ENCODE peak calls at places on chromosomes 4 and X, in nine cellular contexts. One of them, this sample, is unnamed.

GRCh38 chrX:10769165-10769564 is 148.8 kb upstream of the MID1 start:
- DNase-seq in ELR: peak
- DNase-seq in kidney glomerular epithelial cell: peak
- DNase-seq in NCI-H2029 treated with DMSO at 0.1 percent for 48 hours: peak
- DNase-seq in A549: peak
- DNase-seq in ecto neural progenitor cell: no peak
- DNase-seq in ovary: no peak
- DNase-seq in OCI-LY7: peak
- DNase-seq in memory B cell: no peak
- DNase-seq in this sample: no peak

GRCh38 chr4:7410470-7410869 is 24.3 kb downstream of the PSAPL1 start:
- DNase-seq in ELR: no peak
- DNase-seq in kidney glomerular epithelial cell: no peak
- DNase-seq in NCI-H2029 treated with DMSO at 0.1 percent for 48 hours: peak
- DNase-seq in A549: no peak
- DNase-seq in ecto neural progenitor cell: no peak
- DNase-seq in ovary: no peak
- DNase-seq in OCI-LY7: no peak
- DNase-seq in memory B cell: no peak
- DNase-seq in this sample: no peak

GRCh38 chrX:101410461-101410860 is 2.4 kb downstream of the HNRNPH2 start:
- DNase-seq in ELR: no peak
- DNase-seq in kidney glomerular epithelial cell: no peak
- DNase-seq in NCI-H2029 treated with DMSO at 0.1 percent for 48 hours: no peak
- DNase-seq in A549: no peak
- DNase-seq in ecto neural progenitor cell: no peak
- DNase-seq in ovary: no peak
- DNase-seq in OCI-LY7: no peak
- DNase-seq in memory B cell: no peak
- DNase-seq in this sample: no peak

GRCh38 chr4:98865059-98865458 is 63.9 kb downstream of the EIF4E start:
- DNase-seq in ELR: no peak
- DNase-seq in kidney glomerular epithelial cell: no peak
- DNase-seq in NCI-H2029 treated with DMSO at 0.1 percent for 48 hours: no peak
- DNase-seq in A549: no peak
- DNase-seq in ecto neural progenitor cell: no peak
- DNase-seq in ovary: no peak
- DNase-seq in OCI-LY7: no peak
- DNase-seq in memory B cell: no peak
- DNase-seq in this sample: no peak

GRCh38 chr4:176726803-176727202 is 65.9 kb downstream of the VEGFC start:
- DNase-seq in ELR: no peak
- DNase-seq in kidney glomerular epithelial cell: no peak
- DNase-seq in NCI-H2029 treated with DMSO at 0.1 percent for 48 hours: no peak
- DNase-seq in A549: no peak
- DNase-seq in ecto neural progenitor cell: no peak
- DNase-seq in ovary: peak
- DNase-seq in OCI-LY7: no peak
- DNase-seq in memory B cell: no peak
- DNase-seq in this sample: peak

GRCh38 chr4:52545099-52546069 is 113.7 kb downstream of the USP46 start:
- DNase-seq in ELR: peak
- DNase-seq in kidney glomerular epithelial cell: peak
- DNase-seq in NCI-H2029 treated with DMSO at 0.1 percent for 48 hours: peak
- DNase-seq in A549: peak
- DNase-seq in ecto neural progenitor cell: peak
- DNase-seq in ovary: peak
- DNase-seq in OCI-LY7: peak
- DNase-seq in memory B cell: peak
- DNase-seq in this sample: peak

GRCh38 chrX:145832796-145833195 is 15.2 kb downstream of the SLITRK2 start:
- DNase-seq in ELR: no peak
- DNase-seq in kidney glomerular epithelial cell: no peak
- DNase-seq in NCI-H2029 treated with DMSO at 0.1 percent for 48 hours: no peak
- DNase-seq in A549: no peak
- DNase-seq in ecto neural progenitor cell: no peak
- DNase-seq in ovary: no peak
- DNase-seq in OCI-LY7: no peak
- DNase-seq in memory B cell: no peak
- DNase-seq in this sample: no peak

GRCh38 chr4:155602351-155603140 is 64.1 kb upstream of the GUCY1A1 start:
- DNase-seq in ELR: no peak
- DNase-seq in kidney glomerular epithelial cell: no peak
- DNase-seq in NCI-H2029 treated with DMSO at 0.1 percent for 48 hours: no peak
- DNase-seq in A549: no peak
- DNase-seq in ecto neural progenitor cell: no peak
- DNase-seq in ovary: no peak
- DNase-seq in OCI-LY7: no peak
- DNase-seq in memory B cell: no peak
- DNase-seq in this sample: no peak

GRCh38 chr4:118326585-118326984 is 26.2 kb downstream of the PRSS12 start:
- DNase-seq in ELR: no peak
- DNase-seq in kidney glomerular epithelial cell: no peak
- DNase-seq in NCI-H2029 treated with DMSO at 0.1 percent for 48 hours: no peak
- DNase-seq in A549: no peak
- DNase-seq in ecto neural progenitor cell: no peak
- DNase-seq in ovary: no peak
- DNase-seq in OCI-LY7: no peak
- DNase-seq in memory B cell: no peak
- DNase-seq in this sample: no peak

GRCh38 chrX:120732879-120733278 is 103.0 kb upstream of the C1GALT1C1 start:
- DNase-seq in ELR: no peak
- DNase-seq in kidney glomerular epithelial cell: no peak
- DNase-seq in NCI-H2029 treated with DMSO at 0.1 percent for 48 hours: no peak
- DNase-seq in A549: no peak
- DNase-seq in ecto neural progenitor cell: no peak
- DNase-seq in ovary: no peak
- DNase-seq in OCI-LY7: no peak
- DNase-seq in memory B cell: no peak
- DNase-seq in this sample: no peak

GRCh38 chr4:52925531-52925968 is 63.4 kb downstream of the RASL11B start:
- DNase-seq in ELR: peak
- DNase-seq in kidney glomerular epithelial cell: no peak
- DNase-seq in NCI-H2029 treated with DMSO at 0.1 percent for 48 hours: no peak
- DNase-seq in A549: no peak
- DNase-seq in ecto neural progenitor cell: no peak
- DNase-seq in ovary: no peak
- DNase-seq in OCI-LY7: no peak
- DNase-seq in memory B cell: no peak
- DNase-seq in this sample: no peak

GRCh38 chr4:6873792-6874461 is 35.7 kb upstream of the TBC1D14 start:
- DNase-seq in ELR: peak
- DNase-seq in kidney glomerular epithelial cell: peak
- DNase-seq in NCI-H2029 treated with DMSO at 0.1 percent for 48 hours: no peak
- DNase-seq in A549: peak
- DNase-seq in ecto neural progenitor cell: peak
- DNase-seq in ovary: peak
- DNase-seq in OCI-LY7: peak
- DNase-seq in memory B cell: peak
- DNase-seq in this sample: peak

GRCh38 chrX:2404816-2405215 is 96.0 kb downstream of the DHRSX start:
- DNase-seq in ELR: no peak
- DNase-seq in kidney glomerular epithelial cell: no peak
- DNase-seq in NCI-H2029 treated with DMSO at 0.1 percent for 48 hours: no peak
- DNase-seq in A549: no peak
- DNase-seq in ecto neural progenitor cell: no peak
- DNase-seq in ovary: no peak
- DNase-seq in OCI-LY7: no peak
- DNase-seq in memory B cell: no peak
- DNase-seq in this sample: no peak

GRCh38 chr4:181896609-181897008 is 346.6 kb upstream of the TENM3 start:
- DNase-seq in ELR: no peak
- DNase-seq in kidney glomerular epithelial cell: peak
- DNase-seq in NCI-H2029 treated with DMSO at 0.1 percent for 48 hours: no peak
- DNase-seq in A549: no peak
- DNase-seq in ecto neural progenitor cell: no peak
- DNase-seq in ovary: no peak
- DNase-seq in OCI-LY7: no peak
- DNase-seq in memory B cell: no peak
- DNase-seq in this sample: no peak

GRCh38 chrX:70755850-70756249 is 152.7 kb downstream of the TEX11 start:
- DNase-seq in ELR: no peak
- DNase-seq in kidney glomerular epithelial cell: no peak
- DNase-seq in NCI-H2029 treated with DMSO at 0.1 percent for 48 hours: no peak
- DNase-seq in A549: no peak
- DNase-seq in ecto neural progenitor cell: no peak
- DNase-seq in ovary: no peak
- DNase-seq in OCI-LY7: no peak
- DNase-seq in memory B cell: no peak
- DNase-seq in this sample: no peak

GRCh38 chr4:56804551-56804950 is 16.9 kb downstream of the SPINK2 start:
- DNase-seq in ELR: no peak
- DNase-seq in kidney glomerular epithelial cell: peak
- DNase-seq in NCI-H2029 treated with DMSO at 0.1 percent for 48 hours: no peak
- DNase-seq in A549: no peak
- DNase-seq in ecto neural progenitor cell: no peak
- DNase-seq in ovary: no peak
- DNase-seq in OCI-LY7: no peak
- DNase-seq in memory B cell: no peak
- DNase-seq in this sample: no peak

GRCh38 chrX:69038188-69038587 is 127.1 kb downstream of the PJA1 start:
- DNase-seq in ELR: no peak
- DNase-seq in kidney glomerular epithelial cell: no peak
- DNase-seq in NCI-H2029 treated with DMSO at 0.1 percent for 48 hours: no peak
- DNase-seq in A549: no peak
- DNase-seq in ecto neural progenitor cell: peak
- DNase-seq in ovary: no peak
- DNase-seq in OCI-LY7: no peak
- DNase-seq in memory B cell: no peak
- DNase-seq in this sample: no peak

GRCh38 chr4:7650606-7651400 is 216.1 kb upstream of the PSAPL1 start:
- DNase-seq in ELR: peak
- DNase-seq in kidney glomerular epithelial cell: no peak
- DNase-seq in NCI-H2029 treated with DMSO at 0.1 percent for 48 hours: no peak
- DNase-seq in A549: no peak
- DNase-seq in ecto neural progenitor cell: peak
- DNase-seq in ovary: peak
- DNase-seq in OCI-LY7: peak
- DNase-seq in memory B cell: no peak
- DNase-seq in this sample: peak

GRCh38 chr4:33924239-33924638 is 2320.1 kb downstream of the ARAP2 start:
- DNase-seq in ELR: peak
- DNase-seq in kidney glomerular epithelial cell: peak
- DNase-seq in NCI-H2029 treated with DMSO at 0.1 percent for 48 hours: no peak
- DNase-seq in A549: no peak
- DNase-seq in ecto neural progenitor cell: no peak
- DNase-seq in ovary: no peak
- DNase-seq in OCI-LY7: no peak
- DNase-seq in memory B cell: no peak
- DNase-seq in this sample: peak

GRCh38 chrX:13383907-13384306 is 64.1 kb upstream of the ATXN3L start:
- DNase-seq in ELR: no peak
- DNase-seq in kidney glomerular epithelial cell: no peak
- DNase-seq in NCI-H2029 treated with DMSO at 0.1 percent for 48 hours: no peak
- DNase-seq in A549: no peak
- DNase-seq in ecto neural progenitor cell: no peak
- DNase-seq in ovary: no peak
- DNase-seq in OCI-LY7: peak
- DNase-seq in memory B cell: no peak
- DNase-seq in this sample: no peak

GRCh38 chr4:140012688-140013087 is 141.3 kb downstream of the MAML3 start:
- DNase-seq in ELR: peak
- DNase-seq in kidney glomerular epithelial cell: peak
- DNase-seq in NCI-H2029 treated with DMSO at 0.1 percent for 48 hours: peak
- DNase-seq in A549: peak
- DNase-seq in ecto neural progenitor cell: peak
- DNase-seq in ovary: peak
- DNase-seq in OCI-LY7: peak
- DNase-seq in memory B cell: peak
- DNase-seq in this sample: peak

GRCh38 chr4:86664959-86665358 is 70.8 kb downstream of the PTPN13 start:
- DNase-seq in ELR: peak
- DNase-seq in kidney glomerular epithelial cell: peak
- DNase-seq in NCI-H2029 treated with DMSO at 0.1 percent for 48 hours: no peak
- DNase-seq in A549: no peak
- DNase-seq in ecto neural progenitor cell: no peak
- DNase-seq in ovary: no peak
- DNase-seq in OCI-LY7: no peak
- DNase-seq in memory B cell: no peak
- DNase-seq in this sample: no peak

GRCh38 chrX:106707771-106708454 is 18.6 kb upstream of the RNF128 start:
- DNase-seq in ELR: peak
- DNase-seq in kidney glomerular epithelial cell: peak
- DNase-seq in NCI-H2029 treated with DMSO at 0.1 percent for 48 hours: no peak
- DNase-seq in A549: peak
- DNase-seq in ecto neural progenitor cell: no peak
- DNase-seq in ovary: no peak
- DNase-seq in OCI-LY7: no peak
- DNase-seq in memory B cell: no peak
- DNase-seq in this sample: no peak

GRCh38 chrX:30597258-30598012 is 19.9 kb upstream of the TASL start:
- DNase-seq in ELR: no peak
- DNase-seq in kidney glomerular epithelial cell: no peak
- DNase-seq in NCI-H2029 treated with DMSO at 0.1 percent for 48 hours: no peak
- DNase-seq in A549: no peak
- DNase-seq in ecto neural progenitor cell: no peak
- DNase-seq in ovary: no peak
- DNase-seq in OCI-LY7: peak
- DNase-seq in memory B cell: no peak
- DNase-seq in this sample: no peak

GRCh38 chrX:51892921-51893745 is at the start of gene MAGED1:
- DNase-seq in ELR: peak
- DNase-seq in kidney glomerular epithelial cell: peak
- DNase-seq in NCI-H2029 treated with DMSO at 0.1 percent for 48 hours: peak
- DNase-seq in A549: peak
- DNase-seq in ecto neural progenitor cell: peak
- DNase-seq in ovary: peak
- DNase-seq in OCI-LY7: peak
- DNase-seq in memory B cell: peak
- DNase-seq in this sample: peak

GRCh38 chrX:50691820-50692219 is 122.2 kb downstream of the SHROOM4 start:
- DNase-seq in ELR: peak
- DNase-seq in kidney glomerular epithelial cell: peak
- DNase-seq in NCI-H2029 treated with DMSO at 0.1 percent for 48 hours: peak
- DNase-seq in A549: peak
- DNase-seq in ecto neural progenitor cell: no peak
- DNase-seq in ovary: no peak
- DNase-seq in OCI-LY7: peak
- DNase-seq in memory B cell: peak
- DNase-seq in this sample: peak

GRCh38 chrX:130560558-130560957 is 158.8 kb downstream of the RBMX2 start:
- DNase-seq in ELR: peak
- DNase-seq in kidney glomerular epithelial cell: no peak
- DNase-seq in NCI-H2029 treated with DMSO at 0.1 percent for 48 hours: no peak
- DNase-seq in A549: no peak
- DNase-seq in ecto neural progenitor cell: no peak
- DNase-seq in ovary: no peak
- DNase-seq in OCI-LY7: no peak
- DNase-seq in memory B cell: no peak
- DNase-seq in this sample: no peak

GRCh38 chr4:121376541-121376940 is 4.3 kb downstream of the QRFPR start:
- DNase-seq in ELR: no peak
- DNase-seq in kidney glomerular epithelial cell: no peak
- DNase-seq in NCI-H2029 treated with DMSO at 0.1 percent for 48 hours: no peak
- DNase-seq in A549: no peak
- DNase-seq in ecto neural progenitor cell: no peak
- DNase-seq in ovary: no peak
- DNase-seq in OCI-LY7: no peak
- DNase-seq in memory B cell: no peak
- DNase-seq in this sample: no peak

GRCh38 chr4:70722199-70722791 is 531 bp downstream of the RUFY3 start:
- DNase-seq in ELR: peak
- DNase-seq in kidney glomerular epithelial cell: peak
- DNase-seq in NCI-H2029 treated with DMSO at 0.1 percent for 48 hours: no peak
- DNase-seq in A549: no peak
- DNase-seq in ecto neural progenitor cell: no peak
- DNase-seq in ovary: peak
- DNase-seq in OCI-LY7: no peak
- DNase-seq in memory B cell: no peak
- DNase-seq in this sample: peak

GRCh38 chrX:113920661-113921060 is 663.2 kb upstream of the HTR2C start:
- DNase-seq in ELR: no peak
- DNase-seq in kidney glomerular epithelial cell: no peak
- DNase-seq in NCI-H2029 treated with DMSO at 0.1 percent for 48 hours: no peak
- DNase-seq in A549: no peak
- DNase-seq in ecto neural progenitor cell: no peak
- DNase-seq in ovary: no peak
- DNase-seq in OCI-LY7: no peak
- DNase-seq in memory B cell: no peak
- DNase-seq in this sample: no peak

GRCh38 chr4:75564023-75564422 is 8.2 kb downstream of the ODAPH start:
- DNase-seq in ELR: no peak
- DNase-seq in kidney glomerular epithelial cell: no peak
- DNase-seq in NCI-H2029 treated with DMSO at 0.1 percent for 48 hours: no peak
- DNase-seq in A549: no peak
- DNase-seq in ecto neural progenitor cell: no peak
- DNase-seq in ovary: no peak
- DNase-seq in OCI-LY7: no peak
- DNase-seq in memory B cell: no peak
- DNase-seq in this sample: no peak